ENCODE peak calls at places on chromosomes 3 and 15, in nine cellular contexts. One of them, this sample, is unnamed.

GRCh38 chr15:98304366-98304765 is 343.9 kb downstream of the ARRDC4 start:
- DNase-seq in psoas muscle: no peak
- DNase-seq in ovary: no peak
- DNase-seq in MM.1S: no peak
- DNase-seq in heart right ventricle: no peak
- DNase-seq in astrocyte of the cerebellum: no peak
- DNase-seq in GM12865: no peak
- DNase-seq in A549: no peak
- DNase-seq in testis: no peak
- DNase-seq in this sample: no peak

GRCh38 chr3:31456373-31456772 is 76.4 kb upstream of the STT3B start:
- DNase-seq in psoas muscle: no peak
- DNase-seq in astrocyte of the cerebellum: no peak
- DNase-seq in ovary: no peak
- DNase-seq in heart right ventricle: no peak
- DNase-seq in GM12865: no peak
- DNase-seq in A549: no peak
- DNase-seq in MM.1S: no peak
- DNase-seq in testis: no peak
- DNase-seq in this sample: no peak

GRCh38 chr15:73127302-73127936 is 75.2 kb downstream of the NEO1 start:
- DNase-seq in A549: peak
- DNase-seq in ovary: no peak
- DNase-seq in MM.1S: peak
- DNase-seq in heart right ventricle: no peak
- DNase-seq in testis: peak
- DNase-seq in GM12865: peak
- DNase-seq in psoas muscle: no peak
- DNase-seq in astrocyte of the cerebellum: peak
- DNase-seq in this sample: no peak

GRCh38 chr3:172635588-172635987 is 75.3 kb downstream of the NCEH1 start:
- DNase-seq in heart right ventricle: no peak
- DNase-seq in astrocyte of the cerebellum: no peak
- DNase-seq in MM.1S: no peak
- DNase-seq in testis: no peak
- DNase-seq in GM12865: peak
- DNase-seq in psoas muscle: no peak
- DNase-seq in A549: no peak
- DNase-seq in ovary: no peak
- DNase-seq in this sample: peak

GRCh38 chr3:27357665-27358258 is 11.4 kb downstream of the NEK10 start:
- DNase-seq in ovary: no peak
- DNase-seq in testis: peak
- DNase-seq in A549: peak
- DNase-seq in GM12865: peak
- DNase-seq in heart right ventricle: no peak
- DNase-seq in astrocyte of the cerebellum: peak
- DNase-seq in MM.1S: peak
- DNase-seq in psoas muscle: no peak
- DNase-seq in this sample: peak

GRCh38 chr3:13299531-13300155 is 120.5 kb downstream of the NUP210 start:
- DNase-seq in psoas muscle: no peak
- DNase-seq in testis: no peak
- DNase-seq in MM.1S: no peak
- DNase-seq in ovary: no peak
- DNase-seq in GM12865: no peak
- DNase-seq in astrocyte of the cerebellum: no peak
- DNase-seq in A549: no peak
- DNase-seq in heart right ventricle: no peak
- DNase-seq in this sample: no peak

GRCh38 chr15:79874242-79874641 is 22.6 kb downstream of the MTHFS start:
- DNase-seq in ovary: no peak
- DNase-seq in A549: no peak
- DNase-seq in heart right ventricle: no peak
- DNase-seq in astrocyte of the cerebellum: no peak
- DNase-seq in GM12865: no peak
- DNase-seq in testis: no peak
- DNase-seq in MM.1S: no peak
- DNase-seq in psoas muscle: no peak
- DNase-seq in this sample: no peak

GRCh38 chr3:184602406-184603155 is 41.0 kb downstream of the EPHB3 start:
- DNase-seq in testis: peak
- DNase-seq in GM12865: no peak
- DNase-seq in heart right ventricle: no peak
- DNase-seq in psoas muscle: no peak
- DNase-seq in A549: no peak
- DNase-seq in MM.1S: no peak
- DNase-seq in astrocyte of the cerebellum: no peak
- DNase-seq in ovary: peak
- DNase-seq in this sample: no peak

GRCh38 chr3:115363071-115363470 is 216.0 kb upstream of the ZBTB20 start:
- DNase-seq in astrocyte of the cerebellum: no peak
- DNase-seq in psoas muscle: no peak
- DNase-seq in A549: no peak
- DNase-seq in heart right ventricle: no peak
- DNase-seq in ovary: no peak
- DNase-seq in testis: no peak
- DNase-seq in MM.1S: peak
- DNase-seq in GM12865: no peak
- DNase-seq in this sample: no peak

GRCh38 chr15:66138882-66139281 is 114.7 kb downstream of the MEGF11 start:
- DNase-seq in psoas muscle: no peak
- DNase-seq in heart right ventricle: no peak
- DNase-seq in astrocyte of the cerebellum: no peak
- DNase-seq in MM.1S: no peak
- DNase-seq in GM12865: no peak
- DNase-seq in testis: peak
- DNase-seq in A549: no peak
- DNase-seq in ovary: no peak
- DNase-seq in this sample: no peak

GRCh38 chr15:70318594-70318993 is 220.9 kb upstream of the TLE3 start:
- DNase-seq in ovary: no peak
- DNase-seq in testis: no peak
- DNase-seq in A549: no peak
- DNase-seq in MM.1S: no peak
- DNase-seq in heart right ventricle: no peak
- DNase-seq in astrocyte of the cerebellum: no peak
- DNase-seq in psoas muscle: no peak
- DNase-seq in GM12865: peak
- DNase-seq in this sample: no peak

GRCh38 chr15:31606261-31606669 is 279.6 kb downstream of the KLF13 start:
- DNase-seq in psoas muscle: no peak
- DNase-seq in testis: no peak
- DNase-seq in astrocyte of the cerebellum: no peak
- DNase-seq in ovary: no peak
- DNase-seq in heart right ventricle: no peak
- DNase-seq in GM12865: no peak
- DNase-seq in MM.1S: no peak
- DNase-seq in A549: peak
- DNase-seq in this sample: no peak

GRCh38 chr15:39833515-39833981 is 50.9 kb upstream of the FSIP1 start:
- DNase-seq in ovary: no peak
- DNase-seq in GM12865: no peak
- DNase-seq in A549: no peak
- DNase-seq in MM.1S: no peak
- DNase-seq in heart right ventricle: no peak
- DNase-seq in testis: no peak
- DNase-seq in psoas muscle: no peak
- DNase-seq in astrocyte of the cerebellum: no peak
- DNase-seq in this sample: no peak

GRCh38 chr15:77671274-77672056 is 38.8 kb upstream of the LINGO1 start:
- DNase-seq in A549: no peak
- DNase-seq in testis: no peak
- DNase-seq in ovary: no peak
- DNase-seq in astrocyte of the cerebellum: no peak
- DNase-seq in MM.1S: no peak
- DNase-seq in psoas muscle: no peak
- DNase-seq in heart right ventricle: no peak
- DNase-seq in GM12865: no peak
- DNase-seq in this sample: no peak

GRCh38 chr15:56798639-56799038 is 65.3 kb upstream of the ZNF280D start:
- DNase-seq in testis: no peak
- DNase-seq in MM.1S: no peak
- DNase-seq in psoas muscle: peak
- DNase-seq in A549: no peak
- DNase-seq in heart right ventricle: no peak
- DNase-seq in astrocyte of the cerebellum: no peak
- DNase-seq in ovary: no peak
- DNase-seq in GM12865: peak
- DNase-seq in this sample: peak

GRCh38 chr3:88657459-88657858 is 450.0 kb upstream of the EPHA3 start:
- DNase-seq in MM.1S: no peak
- DNase-seq in GM12865: no peak
- DNase-seq in psoas muscle: no peak
- DNase-seq in ovary: no peak
- DNase-seq in testis: no peak
- DNase-seq in A549: no peak
- DNase-seq in astrocyte of the cerebellum: no peak
- DNase-seq in heart right ventricle: no peak
- DNase-seq in this sample: no peak

GRCh38 chr3:122510878-122511481 is 3.8 kb downstream of the KPNA1 start:
- DNase-seq in astrocyte of the cerebellum: no peak
- DNase-seq in GM12865: no peak
- DNase-seq in testis: no peak
- DNase-seq in A549: peak
- DNase-seq in heart right ventricle: no peak
- DNase-seq in ovary: no peak
- DNase-seq in MM.1S: no peak
- DNase-seq in psoas muscle: no peak
- DNase-seq in this sample: no peak

GRCh38 chr3:9362731-9363530 is at the start of gene THUMPD3:
- DNase-seq in psoas muscle: peak
- DNase-seq in heart right ventricle: peak
- DNase-seq in astrocyte of the cerebellum: peak
- DNase-seq in MM.1S: peak
- DNase-seq in ovary: peak
- DNase-seq in testis: peak
- DNase-seq in GM12865: peak
- DNase-seq in A549: peak
- DNase-seq in this sample: peak
- TF ChIP-seq CTCF in psoas muscle: no peak
- TF ChIP-seq CTCF in heart right ventricle: no peak
- TF ChIP-seq CTCF in astrocyte of the cerebellum: no peak
- TF ChIP-seq CTCF in MM.1S: no peak
- TF ChIP-seq CTCF in ovary: no peak
- TF ChIP-seq CTCF in testis: no peak
- TF ChIP-seq CTCF in GM12865: no peak
- TF ChIP-seq CTCF in A549: no peak
- TF ChIP-seq CTCF in this sample: no peak

DNA sequence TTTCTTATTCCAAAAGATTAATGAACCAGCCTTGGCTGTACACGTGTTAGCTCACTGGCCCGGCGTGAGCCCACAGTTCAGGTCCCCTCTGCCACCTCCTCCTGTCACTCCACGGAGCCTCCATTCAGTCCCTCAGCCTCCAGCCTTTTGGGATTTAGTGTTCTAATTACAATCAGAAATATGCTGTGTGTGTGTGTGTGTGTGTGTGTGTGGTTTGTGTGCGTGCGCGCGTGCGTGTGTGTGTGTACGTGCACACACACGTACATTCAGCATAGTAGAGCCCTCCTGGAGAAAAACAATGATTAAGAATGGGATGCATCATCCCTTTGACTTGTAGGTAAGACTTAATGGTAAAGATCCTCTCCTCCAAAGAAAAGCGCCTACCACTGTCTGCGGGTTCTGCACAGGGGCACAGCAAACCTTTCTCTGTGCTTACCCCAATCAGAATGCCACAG is 791 bp downstream of the CA12 start:
- DNase-seq in GM12865: no peak
- DNase-seq in MM.1S: no peak
- DNase-seq in heart right ventricle: no peak
- DNase-seq in testis: no peak
- DNase-seq in A549: no peak
- DNase-seq in psoas muscle: no peak
- DNase-seq in ovary: no peak
- DNase-seq in astrocyte of the cerebellum: no peak
- DNase-seq in this sample: no peak
- H3K4me3 ChIP-seq in GM12865: no peak
- H3K4me3 ChIP-seq in MM.1S: no peak
- H3K4me3 ChIP-seq in heart right ventricle: peak
- H3K4me3 ChIP-seq in testis: peak
- H3K4me3 ChIP-seq in A549: peak
- H3K4me3 ChIP-seq in psoas muscle: peak
- H3K4me3 ChIP-seq in ovary: peak
- H3K4me3 ChIP-seq in astrocyte of the cerebellum: peak
- H3K4me3 ChIP-seq in this sample: no peak

GRCh38 chr15:63402498-63403253 is 21.0 kb upstream of the CA12 start:
- DNase-seq in heart right ventricle: no peak
- DNase-seq in A549: peak
- DNase-seq in testis: no peak
- DNase-seq in GM12865: peak
- DNase-seq in astrocyte of the cerebellum: no peak
- DNase-seq in MM.1S: peak
- DNase-seq in psoas muscle: no peak
- DNase-seq in ovary: no peak
- DNase-seq in this sample: no peak
- TF ChIP-seq CTCF in heart right ventricle: peak
- TF ChIP-seq CTCF in A549: peak
- TF ChIP-seq CTCF in testis: peak
- TF ChIP-seq CTCF in GM12865: peak
- TF ChIP-seq CTCF in astrocyte of the cerebellum: peak
- TF ChIP-seq CTCF in MM.1S: peak
- TF ChIP-seq CTCF in psoas muscle: peak
- TF ChIP-seq CTCF in ovary: peak
- TF ChIP-seq CTCF in this sample: peak

GRCh38 chr3:193974591-193974990 is 161.4 kb upstream of the HES1 start:
- DNase-seq in astrocyte of the cerebellum: no peak
- DNase-seq in testis: no peak
- DNase-seq in MM.1S: no peak
- DNase-seq in GM12865: no peak
- DNase-seq in psoas muscle: no peak
- DNase-seq in ovary: no peak
- DNase-seq in heart right ventricle: no peak
- DNase-seq in A549: no peak
- DNase-seq in this sample: no peak

GRCh38 chr3:193974147-193974546 is 161.8 kb upstream of the HES1 start:
- DNase-seq in A549: no peak
- DNase-seq in MM.1S: no peak
- DNase-seq in astrocyte of the cerebellum: peak
- DNase-seq in GM12865: no peak
- DNase-seq in heart right ventricle: no peak
- DNase-seq in ovary: no peak
- DNase-seq in testis: no peak
- DNase-seq in psoas muscle: no peak
- DNase-seq in this sample: no peak

GRCh38 chr3:193977622-193978021 is 158.3 kb upstream of the HES1 start:
- DNase-seq in MM.1S: no peak
- DNase-seq in heart right ventricle: no peak
- DNase-seq in GM12865: no peak
- DNase-seq in astrocyte of the cerebellum: no peak
- DNase-seq in psoas muscle: no peak
- DNase-seq in ovary: no peak
- DNase-seq in A549: no peak
- DNase-seq in testis: no peak
- DNase-seq in this sample: no peak

GRCh38 chr3:193972816-193973215 is 163.1 kb upstream of the HES1 start:
- DNase-seq in MM.1S: no peak
- DNase-seq in GM12865: no peak
- DNase-seq in A549: no peak
- DNase-seq in ovary: no peak
- DNase-seq in psoas muscle: no peak
- DNase-seq in astrocyte of the cerebellum: peak
- DNase-seq in testis: no peak
- DNase-seq in heart right ventricle: no peak
- DNase-seq in this sample: no peak

GRCh38 chr3:193975072-193975535 is 160.8 kb upstream of the HES1 start:
- DNase-seq in MM.1S: no peak
- DNase-seq in heart right ventricle: no peak
- DNase-seq in testis: no peak
- DNase-seq in astrocyte of the cerebellum: no peak
- DNase-seq in A549: peak
- DNase-seq in psoas muscle: no peak
- DNase-seq in ovary: no peak
- DNase-seq in GM12865: no peak
- DNase-seq in this sample: no peak
- H3K4me3 ChIP-seq in MM.1S: no peak
- H3K4me3 ChIP-seq in heart right ventricle: no peak
- H3K4me3 ChIP-seq in testis: no peak
- H3K4me3 ChIP-seq in astrocyte of the cerebellum: no peak
- H3K4me3 ChIP-seq in A549: no peak
- H3K4me3 ChIP-seq in psoas muscle: no peak
- H3K4me3 ChIP-seq in ovary: no peak
- H3K4me3 ChIP-seq in GM12865: no peak
- H3K4me3 ChIP-seq in this sample: no peak